ENCODE peak calls at places on chromosome X, in eight cellular contexts. G, V, X, T, B, R, L and W are unnamed samples.

GRCh38 chrX:13369541-13370140 is 49.8 kb upstream of the ATXN3L start:
- DNase-seq in G (no peak), V (no peak), X (peak), T (peak), B (no peak), R (no peak), L (no peak), W (peak)

GRCh38 chrX:154371771-154372300 is 2.6 kb downstream of the FLNA start:
- DNase-seq in G (no peak), V (no peak), X (no peak), T (no peak), B (no peak), R (no peak), L (no peak), W (no peak)

GRCh38 chrX:68332156-68332823 is 101.0 kb downstream of the OPHN1 start:
- DNase-seq in G (no peak), V (no peak), X (no peak), T (no peak), B (no peak), R (no peak), L (no peak), W (no peak)

GRCh38 chrX:123920065-123920785 is 41.3 kb upstream of the STAG2 start:
- DNase-seq in G (no peak), V (peak), X (no peak), T (no peak), B (no peak), R (no peak), L (no peak), W (no peak)

GRCh38 chrX:74343970-74344622 is 40.1 kb downstream of the ZCCHC13 start:
- DNase-seq in G (no peak), V (peak), X (peak), T (peak), B (peak), R (no peak), L (peak), W (peak)

GRCh38 chrX:41180194-41180902 is 95.1 kb downstream of the USP9X start:
- DNase-seq in G (no peak), V (peak), X (peak), T (peak), B (peak), R (no peak), L (peak), W (no peak)

GRCh38 chrX:13899607-13900006 is 82.7 kb upstream of the GPM6B start:
- DNase-seq in G (no peak), V (peak), X (peak), T (no peak), B (no peak), R (no peak), L (no peak), W (no peak)

GRCh38 chrX:147602297-147602696 is 309.4 kb upstream of the FMR1 start:
- DNase-seq in G (no peak), V (peak), X (no peak), T (no peak), B (no peak), R (no peak), L (no peak), W (no peak)

GRCh38 chrX:128518508-128518907 is 466.3 kb upstream of the ACTRT1 start:
- DNase-seq in G (no peak), V (peak), X (peak), T (peak), B (no peak), R (no peak), L (no peak), W (no peak)

GRCh38 chrX:131330735-131331134 is 41.6 kb upstream of the IGSF1 start:
- DNase-seq in G (no peak), V (no peak), X (no peak), T (no peak), B (no peak), R (no peak), L (no peak), W (no peak)

GRCh38 chrX:19344661-19345060 is 934 bp downstream of the PDHA1 start:
- DNase-seq in G (no peak), V (no peak), X (no peak), T (no peak), B (no peak), R (no peak), L (no peak), W (no peak)

GRCh38 chrX:115650916-115651315 is 89.9 kb downstream of the PLS3 start:
- DNase-seq in G (no peak), V (peak), X (peak), T (peak), B (no peak), R (no peak), L (peak), W (peak)

GRCh38 chrX:46587158-46587557 is 13.6 kb downstream of the CHST7 start:
- DNase-seq in G (no peak), V (peak), X (no peak), T (no peak), B (no peak), R (no peak), L (peak), W (no peak)

GRCh38 chrX:115255003-115255402 is 21.1 kb upstream of the LRCH2 start:
- DNase-seq in G (no peak), V (no peak), X (no peak), T (no peak), B (no peak), R (no peak), L (no peak), W (no peak)

GRCh38 chrX:20311505-20311904 is 44.8 kb upstream of the RPS6KA3 start:
- DNase-seq in G (no peak), V (no peak), X (no peak), T (no peak), B (no peak), R (no peak), L (no peak), W (no peak)

GRCh38 chrX:2266445-2267349 is 234.1 kb downstream of the DHRSX start:
- DNase-seq in G (no peak), V (no peak), X (no peak), T (no peak), B (no peak), R (no peak), L (no peak), W (no peak)

GRCh38 chrX:13059676-13060499 is 15.5 kb upstream of the FAM9C start:
- DNase-seq in G (no peak), V (peak), X (no peak), T (no peak), B (no peak), R (no peak), L (no peak), W (no peak)

GRCh38 chrX:77979870-77980269 is 10.4 kb upstream of the PGAM4 start:
- DNase-seq in G (no peak), V (no peak), X (no peak), T (no peak), B (no peak), R (no peak), L (no peak), W (no peak)

GRCh38 chrX:111244238-111244750 is 26.0 kb downstream of the CAPN6 start:
- DNase-seq in G (no peak), V (peak), X (peak), T (peak), B (no peak), R (no peak), L (no peak), W (no peak)

GRCh38 chrX:80765226-80765625 is 44.5 kb downstream of the BRWD3 start:
- DNase-seq in G (no peak), V (peak), X (no peak), T (no peak), B (no peak), R (no peak), L (no peak), W (no peak)

GRCh38 chrX:110216027-110216426 is 101.9 kb downstream of the AMMECR1 start:
- DNase-seq in G (no peak), V (no peak), X (no peak), T (no peak), B (no peak), R (no peak), L (no peak), W (no peak)

GRCh38 chrX:41963348-41963747 is 40.0 kb upstream of the CASK start:
- DNase-seq in G (no peak), V (no peak), X (no peak), T (no peak), B (no peak), R (no peak), L (no peak), W (no peak)

GRCh38 chrX:72381439-72382198 is 75.9 kb upstream of the CITED1 start:
- DNase-seq in G (no peak), V (no peak), X (no peak), T (no peak), B (no peak), R (no peak), L (no peak), W (no peak)

GRCh38 chrX:39497717-39498265 is 600.0 kb downstream of the BCOR start:
- DNase-seq in G (no peak), V (no peak), X (no peak), T (no peak), B (no peak), R (no peak), L (no peak), W (no peak)

GRCh38 chrX:71251456-71251973 is 2.4 kb downstream of the ZMYM3 start:
- DNase-seq in G (no peak), V (no peak), X (no peak), T (no peak), B (no peak), R (no peak), L (peak), W (no peak)

GRCh38 chrX:107485019-107485418 is 35.6 kb downstream of the FRMPD3 start:
- DNase-seq in G (no peak), V (peak), X (no peak), T (no peak), B (no peak), R (no peak), L (no peak), W (no peak)